ENCODE peak calls at places on chromosomes 11 and 22, in eight cellular contexts. K, N, O, U, Q, D, Z and P are unnamed samples.

GRCh38 chr11:116840224-116840745 is 2.9 kb upstream of the APOA1 start:
- DNase-seq in Q (no peak), D (peak), K (no peak), U (no peak), O (no peak), Z (no peak), N (no peak), P (no peak)

GRCh38 chr22:27195104-27195503 is 537.7 kb downstream of the MIAT start:
- DNase-seq in N (no peak), D (no peak), Z (no peak), Q (no peak), O (no peak), U (no peak), K (no peak), P (no peak)

GRCh38 chr11:2158291-2158737 is 2.7 kb downstream of the INS start:
- DNase-seq in Q (no peak), U (no peak), Z (no peak), D (no peak), O (no peak), K (no peak), N (no peak), P (no peak)

GRCh38 chr11:35785287-35786167 is 123.0 kb downstream of the TRIM44 start:
- DNase-seq in K (no peak), N (no peak), Q (no peak), O (no peak), D (no peak), U (no peak), Z (no peak), P (no peak)

GRCh38 chr11:126716456-126717083 is 284.0 kb downstream of the KIRREL3 start:
- DNase-seq in U (peak), Z (no peak), D (no peak), O (peak), N (no peak), Q (no peak), K (peak), P (peak)

GRCh38 chr22:30837531-30837930 is 131.0 kb downstream of the MORC2 start:
- DNase-seq in K (no peak), Z (no peak), O (no peak), D (no peak), Q (no peak), N (peak), U (no peak), P (no peak)

GRCh38 chr11:35112056-35112845 is 26.7 kb upstream of the CD44 start:
- DNase-seq in Z (no peak), D (no peak), U (no peak), N (no peak), K (no peak), Q (peak), O (no peak), P (no peak)

GRCh38 chr22:31093090-31093850 is 12.2 kb downstream of the SMTN start:
- DNase-seq in N (peak), D (no peak), K (no peak), O (no peak), U (peak), Q (no peak), Z (no peak), P (peak)

GRCh38 chr22:40703174-40703573 is 23.9 kb downstream of the MCHR1 start:
- DNase-seq in K (no peak), N (no peak), D (no peak), Z (no peak), Q (no peak), U (no peak), O (no peak), P (no peak)

GRCh38 chr11:77617892-77618291 is 19.7 kb downstream of the CLNS1A start:
- DNase-seq in U (no peak), K (no peak), D (peak), N (no peak), Q (no peak), O (no peak), Z (no peak), P (no peak)